ENCODE peak calls at places on chromosomes 6 and 20, in seven cellular contexts. B is neural progenitor cell, H is Peyer's patch, M is WERI-Rb-1, I is heart left ventricle, R is tibial nerve, F is astrocyte of the spinal cord. O is an unnamed sample.

GRCh38 chr6:100230976-100231316 is 233.8 kb downstream of the SIM1 start:
- DNase-seq in B (no peak), R (no peak), H (no peak), M (no peak), F (peak), I (no peak), O (peak)

GRCh38 chr20:17765584-17765983 is 65.8 kb downstream of the BANF2 start:
- DNase-seq in F (no peak), H (no peak), B (no peak), M (no peak), R (no peak), I (no peak), O (no peak)

GRCh38 chr20:48567145-48567544 is 260.7 kb downstream of the PREX1 start:
- DNase-seq in B (no peak), F (no peak), H (no peak), M (no peak), R (no peak), I (no peak), O (no peak)

GRCh38 chr6:141976994-141977393 is 155.7 kb upstream of the GJE1 start:
- DNase-seq in I (no peak), B (no peak), F (no peak), R (no peak), H (no peak), M (no peak), O (no peak)

GRCh38 chr6:166417285-166417691 is 34.5 kb upstream of the MPC1 start:
- DNase-seq in F (no peak), B (no peak), R (no peak), I (no peak), M (peak), H (no peak), O (no peak)

GRCh38 chr6:108755257-108756240 is 92.7 kb upstream of the ARMC2 start:
- DNase-seq in M (no peak), R (no peak), I (no peak), B (no peak), H (no peak), F (no peak), O (peak)

GRCh38 chr20:59381658-59382057 is 81.2 kb downstream of the EDN3 start:
- DNase-seq in R (no peak), I (no peak), H (no peak), M (no peak), F (no peak), B (no peak), O (no peak)

GRCh38 chr20:48411906-48412305 is 415.9 kb downstream of the PREX1 start:
- DNase-seq in R (no peak), F (no peak), H (no peak), M (no peak), B (no peak), I (no peak), O (no peak)

GRCh38 chr6:96086745-96087144 is 71.0 kb downstream of the FUT9 start:
- DNase-seq in F (no peak), M (no peak), I (no peak), R (no peak), H (no peak), B (no peak), O (no peak)

GRCh38 chr6:31729515-31729978 is 448 bp upstream of the DDAH2 start:
- DNase-seq in F (peak), M (peak), H (peak), B (peak), I (peak), R (peak), O (peak)

GRCh38 chr6:29632789-29633531 is at the start of gene GABBR1:
- DNase-seq in M (peak), B (peak), H (peak), R (peak), I (peak), F (peak), O (peak)

GRCh38 chr6:124962617-124963415 is 579 bp downstream of the RNF217 start:
- DNase-seq in M (peak), B (peak), I (peak), F (peak), H (peak), R (peak), O (no peak)

GRCh38 chr6:33671381-33672072 is 40.0 kb downstream of the UQCC2 start:
- DNase-seq in F (no peak), M (no peak), R (no peak), B (no peak), H (no peak), I (no peak), O (no peak)

GRCh38 chr20:40683221-40683893 is 5.7 kb downstream of the MAFB start:
- DNase-seq in I (peak), R (no peak), M (no peak), H (no peak), B (peak), F (peak), O (no peak)

DNA sequence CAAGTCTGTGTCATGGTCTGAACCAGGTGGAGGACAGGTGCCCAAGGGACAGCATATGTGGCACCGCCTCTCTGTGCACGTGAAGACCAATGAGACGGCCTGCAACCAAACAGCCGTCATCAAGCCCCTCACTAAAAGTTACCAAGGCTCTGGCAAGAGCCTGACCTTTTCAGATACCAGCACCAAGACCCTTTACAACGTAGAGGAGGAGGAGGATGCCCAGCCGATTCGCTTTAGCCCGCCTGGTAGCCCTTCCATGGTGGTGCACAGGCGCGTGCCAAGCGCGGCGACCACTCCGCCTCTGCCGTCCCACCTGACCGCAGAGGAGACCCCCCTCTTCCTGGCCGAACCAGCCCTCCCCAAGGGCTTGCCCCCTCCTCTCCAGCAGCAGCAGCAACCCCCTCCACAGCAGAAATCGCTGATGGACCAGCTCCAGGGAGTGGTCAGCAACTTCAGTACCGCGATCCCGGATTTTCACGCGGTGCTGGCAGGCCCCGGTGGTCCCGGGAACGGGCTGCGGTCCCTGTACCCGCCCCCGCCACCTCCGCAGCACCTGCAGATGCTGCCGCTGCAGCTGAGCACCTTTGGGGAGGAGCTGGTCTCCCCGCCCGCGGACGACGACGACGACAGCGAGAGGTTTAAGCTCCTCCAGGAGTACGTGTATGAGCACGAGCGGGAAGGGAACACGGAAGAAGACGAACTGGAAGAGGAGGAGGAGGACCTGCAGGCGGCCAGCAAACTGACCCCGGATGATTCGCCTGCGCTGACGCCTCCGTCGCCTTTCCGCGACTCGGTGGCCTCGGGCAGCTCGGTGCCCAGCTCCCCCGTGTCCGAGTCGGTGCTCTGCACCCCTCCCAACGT is 109.5 kb upstream of the RAB32 start:
- DNase-seq in I (no peak), F (peak), B (peak), R (no peak), M (no peak), H (no peak), O (peak)
- H3K4me3 ChIP-seq in I (no peak), F (peak), B (peak), R (peak), M (no peak), H (peak), O (peak)

GRCh38 chr6:137975058-137975940 is 108.2 kb downstream of the TNFAIP3 start:
- DNase-seq in I (no peak), R (no peak), F (peak), M (no peak), H (no peak), B (no peak), O (peak)
- TF ChIP-seq CTCF in I (no peak), R (no peak), F (peak), M (no peak), H (peak), B (peak), O (peak)

DNA sequence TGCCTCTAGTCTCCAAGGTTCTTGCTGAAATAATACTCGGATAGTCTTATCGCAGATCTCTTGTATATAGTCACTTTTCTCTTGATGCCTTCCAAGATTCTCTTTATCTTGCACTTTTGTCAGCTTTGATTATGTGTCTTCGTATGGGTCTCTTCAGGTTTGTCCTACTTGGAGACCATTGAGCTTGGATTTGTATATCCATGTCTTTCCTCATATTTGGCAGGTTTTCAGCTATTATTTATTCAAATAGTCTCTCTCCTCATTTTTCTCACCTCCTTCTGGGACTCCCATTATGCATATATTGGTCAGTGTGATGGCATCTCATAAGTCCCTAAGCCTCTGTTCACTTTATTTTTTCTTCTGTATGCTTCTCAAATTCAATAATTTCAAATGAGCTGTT is 23.0 kb downstream of the ECI2 start:
- DNase-seq in B (no peak), F (no peak), R (no peak), M (no peak), I (no peak), H (no peak), O (no peak)
- H3K4me3 ChIP-seq in B (no peak), F (no peak), R (no peak), M (no peak), I (no peak), H (no peak), O (no peak)

GRCh38 chr20:11917663-11918062 is at the start of gene BTBD3:
- DNase-seq in H (no peak), B (peak), F (peak), M (peak), R (no peak), I (peak), O (peak)
- TF ChIP-seq CTCF in H (peak), B (no peak), F (no peak), M (no peak), R (no peak), I (peak), O (no peak)

DNA sequence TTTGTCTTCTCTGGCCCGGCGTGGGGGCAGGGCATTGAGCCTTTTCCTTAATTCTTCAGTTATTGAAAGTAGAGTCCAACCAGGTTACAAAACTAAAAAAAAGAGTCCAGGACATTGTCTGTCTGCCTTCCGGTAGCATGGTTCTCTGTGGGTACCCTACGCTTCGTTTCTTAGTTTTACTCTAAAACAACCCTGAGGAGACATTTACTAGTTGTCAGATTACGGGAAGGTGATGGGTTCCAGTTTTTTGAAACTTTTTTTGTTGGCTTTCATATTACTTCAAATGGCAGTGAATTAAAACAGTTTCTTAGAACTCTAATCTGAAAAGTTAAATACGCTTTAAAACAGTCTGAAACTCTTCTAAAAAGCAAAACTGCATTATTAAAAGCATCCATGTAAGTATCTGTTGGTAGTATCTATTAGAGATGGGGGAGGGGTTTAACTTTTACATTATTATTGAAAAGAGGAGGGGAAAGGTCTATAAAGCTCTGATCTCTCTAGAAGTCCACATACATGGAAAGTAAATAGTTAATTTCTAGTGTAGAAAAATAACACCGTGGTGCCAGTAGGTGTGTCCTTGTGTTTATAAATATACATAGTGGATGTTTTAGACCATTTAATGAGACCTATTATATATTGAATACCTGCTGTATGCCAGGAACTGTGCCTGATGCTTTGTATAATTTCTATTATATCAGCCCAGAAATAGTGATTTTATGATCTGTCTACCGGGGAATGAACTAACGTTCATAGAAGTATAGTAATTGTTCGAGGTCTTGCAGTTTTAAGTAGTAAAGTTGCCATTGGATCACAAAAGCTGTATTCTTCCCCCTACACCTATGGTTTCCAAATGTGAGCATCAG is 2.3 kb downstream of the BICRAL start:
- DNase-seq in H (no peak), I (no peak), M (no peak), R (no peak), B (no peak), F (peak), O (peak)
- H3K4me3 ChIP-seq in H (peak), I (peak), M (peak), R (peak), B (peak), F (peak), O (peak)

GRCh38 chr6:36979343-36979742 is 6.7 kb downstream of the MTCH1 start:
- DNase-seq in B (no peak), R (peak), F (peak), H (no peak), I (peak), M (peak), O (peak)

GRCh38 chr6:36978687-36979086 is 7.3 kb downstream of the MTCH1 start:
- DNase-seq in M (no peak), R (no peak), H (no peak), I (no peak), F (no peak), B (no peak), O (no peak)

GRCh38 chr6:36980129-36980528 is 5.9 kb downstream of the MTCH1 start:
- DNase-seq in B (no peak), F (no peak), M (no peak), I (no peak), R (no peak), H (no peak), O (no peak)

GRCh38 chr6:36983538-36983937 is 2.5 kb downstream of the MTCH1 start:
- DNase-seq in B (no peak), F (no peak), H (no peak), M (no peak), I (no peak), R (no peak), O (no peak)

DNA sequence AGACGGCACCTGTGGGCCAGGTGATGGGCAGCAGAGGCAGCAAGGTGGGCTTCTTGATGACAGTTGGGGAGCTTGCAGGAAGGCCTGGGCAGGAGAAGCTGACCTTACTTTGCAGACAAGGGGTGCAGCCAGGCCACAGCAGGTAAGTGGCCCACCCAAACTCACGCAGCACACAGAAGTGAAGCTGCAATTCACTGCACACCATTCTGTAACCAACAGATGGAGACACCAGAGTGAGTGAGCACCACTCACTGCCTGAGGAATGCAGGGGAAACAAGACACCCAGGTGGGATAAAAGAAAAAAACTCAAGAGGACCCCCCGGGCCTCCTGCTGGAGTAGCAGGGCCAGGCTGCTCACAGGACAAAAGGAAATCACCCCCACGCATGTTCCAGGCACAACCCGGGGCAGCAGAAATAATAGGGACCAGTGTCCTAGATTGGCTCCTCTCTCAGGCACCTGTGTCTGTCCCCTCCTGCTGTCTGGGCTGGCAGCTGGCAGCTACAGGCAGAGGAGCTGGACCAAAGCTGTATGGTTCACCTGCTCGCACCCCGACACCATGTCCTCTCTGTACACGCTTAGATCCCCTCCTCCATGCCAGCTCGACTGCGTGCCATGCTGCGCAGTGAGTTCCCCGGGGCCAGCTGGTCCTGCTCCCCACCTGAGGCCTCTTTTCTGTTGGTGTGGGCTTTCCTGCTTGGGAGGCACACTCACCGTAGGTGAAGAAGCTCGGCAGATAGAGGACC is 4.9 kb downstream of the MTCH1 start:
- DNase-seq in H (no peak), M (no peak), F (no peak), B (peak), R (no peak), I (no peak), O (no peak)
- TF ChIP-seq CTCF in H (no peak), M (peak), F (peak), B (peak), R (no peak), I (no peak), O (no peak)

GRCh38 chr20:52062452-52063209 is 128.9 kb downstream of the ZFP64 start:
- DNase-seq in F (no peak), M (no peak), H (no peak), R (no peak), B (no peak), I (no peak), O (no peak)
- H3K4me3 ChIP-seq in F (no peak), M (no peak), H (no peak), R (no peak), B (no peak), I (no peak), O (no peak)

DNA sequence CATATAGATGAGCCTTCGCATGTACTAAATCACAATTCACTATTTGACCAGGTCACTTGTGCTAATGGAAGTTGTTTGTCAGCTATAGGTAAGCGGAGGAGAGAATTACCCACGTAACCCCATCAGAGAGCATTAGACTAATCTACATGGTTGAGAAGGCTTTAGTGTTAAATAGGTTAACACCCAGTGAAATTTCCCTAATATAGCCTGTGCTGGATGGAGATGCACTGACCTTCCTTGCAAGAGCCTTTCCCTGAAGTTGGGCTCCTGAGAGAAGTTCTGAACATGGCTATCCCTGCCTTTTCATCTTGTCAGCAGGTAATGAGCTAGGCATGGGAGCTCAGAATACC is 78.1 kb downstream of the TNFAIP3 start:
- DNase-seq in B (no peak), H (no peak), F (no peak), M (no peak), I (no peak), R (no peak), O (no peak)
- TF ChIP-seq CTCF in B (no peak), H (no peak), F (no peak), M (no peak), I (no peak), R (no peak), O (no peak)

DNA sequence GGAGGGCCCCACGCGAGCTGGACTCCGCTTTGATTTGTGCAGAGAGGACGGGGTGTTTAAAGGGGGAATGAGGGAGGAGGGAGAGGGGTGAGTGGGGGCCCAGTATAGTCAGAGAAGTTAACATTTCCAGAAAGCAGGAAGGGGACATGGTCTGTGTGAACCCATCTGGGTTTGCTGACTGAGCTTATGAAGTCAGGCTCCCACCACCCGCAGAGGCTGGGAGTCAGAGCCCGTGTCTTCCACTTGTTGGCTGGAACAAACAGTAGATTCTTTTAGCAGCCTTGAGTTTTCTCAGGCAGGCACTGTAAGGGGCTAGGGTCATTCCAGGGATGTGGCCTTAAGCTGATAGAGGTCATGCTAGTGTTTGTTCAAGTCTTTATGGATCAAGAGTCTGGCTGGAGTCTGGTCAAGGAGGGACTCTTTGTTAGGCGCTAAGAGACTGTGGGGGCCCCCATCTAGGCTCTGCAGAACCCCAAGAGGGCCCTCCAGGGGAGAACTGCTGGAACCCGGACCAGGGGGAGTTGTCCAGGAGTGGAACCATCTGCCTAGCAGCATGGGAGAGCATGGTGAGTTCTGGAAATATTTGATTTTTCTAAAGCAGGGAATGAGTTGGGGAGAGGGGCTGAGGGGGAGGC is 31.1 kb upstream of the FOXQ1 start:
- DNase-seq in F (no peak), M (no peak), R (no peak), B (no peak), H (no peak), I (no peak), O (no peak)
- H3K4me3 ChIP-seq in F (no peak), M (no peak), R (no peak), B (no peak), H (no peak), I (no peak), O (no peak)

O was measured in fibroblast of mammary gland.